ENCODE peak calls at places on chromosomes 4 and X, in six cellular contexts. One of them, this sample, is unnamed.

GRCh38 chr4:168511780-168512467 is 15.1 kb downstream of the PALLD start:
- DNase-seq in EL: no peak
- DNase-seq in activated CD8-positive, alpha-beta T cell treated with anti-CD3 and anti-CD28 coated beads for 36 hours: peak
- DNase-seq in GM19239: no peak
- DNase-seq in Calu3: no peak
- DNase-seq in GM03348: no peak
- DNase-seq in this sample: no peak

GRCh38 chr4:111813565-111814140 is 331.6 kb upstream of the FAM241A start:
- DNase-seq in EL: no peak
- DNase-seq in GM19239: no peak
- DNase-seq in Calu3: no peak
- DNase-seq in GM03348: no peak
- DNase-seq in activated CD8-positive, alpha-beta T cell treated with anti-CD3 and anti-CD28 coated beads for 36 hours: no peak
- DNase-seq in this sample: no peak

GRCh38 chrX:101370888-101371504 is 15.0 kb downstream of the BTK start:
- DNase-seq in activated CD8-positive, alpha-beta T cell treated with anti-CD3 and anti-CD28 coated beads for 36 hours: no peak
- DNase-seq in GM03348: no peak
- DNase-seq in EL: no peak
- DNase-seq in Calu3: no peak
- DNase-seq in GM19239: no peak
- DNase-seq in this sample: no peak

GRCh38 chr4:83771113-83771705 is 235.3 kb downstream of the GPAT3 start:
- DNase-seq in GM19239: peak
- DNase-seq in GM03348: peak
- DNase-seq in EL: peak
- DNase-seq in Calu3: peak
- DNase-seq in activated CD8-positive, alpha-beta T cell treated with anti-CD3 and anti-CD28 coated beads for 36 hours: peak
- DNase-seq in this sample: peak

GRCh38 chrX:41922125-41922521 is 1.2 kb downstream of the CASK start:
- DNase-seq in activated CD8-positive, alpha-beta T cell treated with anti-CD3 and anti-CD28 coated beads for 36 hours: peak
- DNase-seq in GM03348: peak
- DNase-seq in Calu3: no peak
- DNase-seq in GM19239: peak
- DNase-seq in EL: peak
- DNase-seq in this sample: peak

GRCh38 chr4:186920486-186920885 is 196.8 kb upstream of the FAT1 start:
- DNase-seq in Calu3: no peak
- DNase-seq in GM03348: peak
- DNase-seq in EL: peak
- DNase-seq in activated CD8-positive, alpha-beta T cell treated with anti-CD3 and anti-CD28 coated beads for 36 hours: no peak
- DNase-seq in GM19239: no peak
- DNase-seq in this sample: peak

GRCh38 chr4:19155568-19155967 is 1096.1 kb upstream of the SLIT2 start:
- DNase-seq in GM03348: no peak
- DNase-seq in Calu3: no peak
- DNase-seq in GM19239: no peak
- DNase-seq in activated CD8-positive, alpha-beta T cell treated with anti-CD3 and anti-CD28 coated beads for 36 hours: no peak
- DNase-seq in EL: no peak
- DNase-seq in this sample: no peak

GRCh38 chr4:157819693-157820464 is 352.9 kb downstream of the GASK1B start:
- DNase-seq in GM03348: no peak
- DNase-seq in Calu3: no peak
- DNase-seq in activated CD8-positive, alpha-beta T cell treated with anti-CD3 and anti-CD28 coated beads for 36 hours: no peak
- DNase-seq in GM19239: no peak
- DNase-seq in EL: no peak
- DNase-seq in this sample: no peak

GRCh38 chr4:15479089-15479912 is 9.6 kb downstream of the CC2D2A start:
- DNase-seq in EL: peak
- DNase-seq in activated CD8-positive, alpha-beta T cell treated with anti-CD3 and anti-CD28 coated beads for 36 hours: peak
- DNase-seq in Calu3: peak
- DNase-seq in GM03348: peak
- DNase-seq in GM19239: peak
- DNase-seq in this sample: peak

GRCh38 chr4:118834070-118834469 is 1.9 kb downstream of the SEC24D start:
- DNase-seq in GM03348: no peak
- DNase-seq in EL: no peak
- DNase-seq in Calu3: no peak
- DNase-seq in activated CD8-positive, alpha-beta T cell treated with anti-CD3 and anti-CD28 coated beads for 36 hours: no peak
- DNase-seq in GM19239: no peak
- DNase-seq in this sample: no peak

GRCh38 chr4:107183155-107183774 is 147.2 kb upstream of the DKK2 start:
- DNase-seq in EL: peak
- DNase-seq in GM19239: peak
- DNase-seq in Calu3: peak
- DNase-seq in GM03348: peak
- DNase-seq in activated CD8-positive, alpha-beta T cell treated with anti-CD3 and anti-CD28 coated beads for 36 hours: peak
- DNase-seq in this sample: peak

GRCh38 chrX:23333842-23334535 is 660 bp upstream of the PTCHD1 start:
- DNase-seq in activated CD8-positive, alpha-beta T cell treated with anti-CD3 and anti-CD28 coated beads for 36 hours: no peak
- DNase-seq in GM03348: no peak
- DNase-seq in EL: no peak
- DNase-seq in Calu3: no peak
- DNase-seq in GM19239: no peak
- DNase-seq in this sample: no peak

GRCh38 chr4:184648220-184649025 is 824 bp downstream of the CASP3 start:
- DNase-seq in activated CD8-positive, alpha-beta T cell treated with anti-CD3 and anti-CD28 coated beads for 36 hours: peak
- DNase-seq in GM03348: peak
- DNase-seq in EL: peak
- DNase-seq in GM19239: no peak
- DNase-seq in Calu3: peak
- DNase-seq in this sample: peak

GRCh38 chr4:156948738-156949137 is 22.9 kb downstream of the PDGFC start:
- DNase-seq in activated CD8-positive, alpha-beta T cell treated with anti-CD3 and anti-CD28 coated beads for 36 hours: no peak
- DNase-seq in Calu3: no peak
- DNase-seq in EL: no peak
- DNase-seq in GM19239: no peak
- DNase-seq in GM03348: no peak
- DNase-seq in this sample: no peak

GRCh38 chr4:68132342-68132741 is 2.7 kb upstream of the TMPRSS11F start:
- DNase-seq in activated CD8-positive, alpha-beta T cell treated with anti-CD3 and anti-CD28 coated beads for 36 hours: no peak
- DNase-seq in EL: no peak
- DNase-seq in Calu3: no peak
- DNase-seq in GM03348: no peak
- DNase-seq in GM19239: no peak
- DNase-seq in this sample: no peak

GRCh38 chr4:105714071-105714521 is 5.5 kb downstream of the GSTCD start:
- DNase-seq in GM03348: peak
- DNase-seq in activated CD8-positive, alpha-beta T cell treated with anti-CD3 and anti-CD28 coated beads for 36 hours: no peak
- DNase-seq in GM19239: no peak
- DNase-seq in EL: peak
- DNase-seq in Calu3: no peak
- DNase-seq in this sample: peak

GRCh38 chrX:70168238-70169188 is 8.8 kb upstream of the DGAT2L6 start:
- DNase-seq in EL: peak
- DNase-seq in GM03348: peak
- DNase-seq in GM19239: no peak
- DNase-seq in activated CD8-positive, alpha-beta T cell treated with anti-CD3 and anti-CD28 coated beads for 36 hours: no peak
- DNase-seq in Calu3: peak
- DNase-seq in this sample: peak

GRCh38 chr4:36322921-36323354 is 41.5 kb downstream of the DTHD1 start:
- DNase-seq in Calu3: no peak
- DNase-seq in activated CD8-positive, alpha-beta T cell treated with anti-CD3 and anti-CD28 coated beads for 36 hours: peak
- DNase-seq in EL: no peak
- DNase-seq in GM19239: no peak
- DNase-seq in GM03348: no peak
- DNase-seq in this sample: no peak

GRCh38 chr4:76388160-76388908 is 32.6 kb downstream of the CCDC158 start:
- DNase-seq in GM19239: no peak
- DNase-seq in activated CD8-positive, alpha-beta T cell treated with anti-CD3 and anti-CD28 coated beads for 36 hours: no peak
- DNase-seq in GM03348: no peak
- DNase-seq in Calu3: no peak
- DNase-seq in EL: peak
- DNase-seq in this sample: peak

GRCh38 chr4:11495291-11495690 is 66.6 kb upstream of the HS3ST1 start:
- DNase-seq in GM19239: no peak
- DNase-seq in Calu3: no peak
- DNase-seq in activated CD8-positive, alpha-beta T cell treated with anti-CD3 and anti-CD28 coated beads for 36 hours: no peak
- DNase-seq in EL: no peak
- DNase-seq in GM03348: no peak
- DNase-seq in this sample: no peak

GRCh38 chrX:120749141-120749846 is 119.4 kb upstream of the C1GALT1C1 start:
- DNase-seq in EL: peak
- DNase-seq in activated CD8-positive, alpha-beta T cell treated with anti-CD3 and anti-CD28 coated beads for 36 hours: no peak
- DNase-seq in GM03348: peak
- DNase-seq in Calu3: no peak
- DNase-seq in GM19239: no peak
- DNase-seq in this sample: no peak

GRCh38 chr4:167196386-167196785 is 37.9 kb downstream of the SPOCK3 start:
- DNase-seq in GM03348: no peak
- DNase-seq in EL: peak
- DNase-seq in Calu3: no peak
- DNase-seq in GM19239: no peak
- DNase-seq in activated CD8-positive, alpha-beta T cell treated with anti-CD3 and anti-CD28 coated beads for 36 hours: no peak
- DNase-seq in this sample: peak

GRCh38 chrX:69307736-69308135 is 142.5 kb upstream of the PJA1 start:
- DNase-seq in Calu3: no peak
- DNase-seq in activated CD8-positive, alpha-beta T cell treated with anti-CD3 and anti-CD28 coated beads for 36 hours: no peak
- DNase-seq in GM03348: no peak
- DNase-seq in GM19239: no peak
- DNase-seq in EL: no peak
- DNase-seq in this sample: no peak

GRCh38 chr4:139559095-139559490 is 3.1 kb upstream of the SETD7 start:
- DNase-seq in Calu3: no peak
- DNase-seq in EL: no peak
- DNase-seq in GM19239: no peak
- DNase-seq in activated CD8-positive, alpha-beta T cell treated with anti-CD3 and anti-CD28 coated beads for 36 hours: no peak
- DNase-seq in GM03348: no peak
- DNase-seq in this sample: no peak

GRCh38 chr4:77773101-77773500 is 46.1 kb downstream of the CNOT6L start:
- DNase-seq in EL: no peak
- DNase-seq in Calu3: no peak
- DNase-seq in activated CD8-positive, alpha-beta T cell treated with anti-CD3 and anti-CD28 coated beads for 36 hours: no peak
- DNase-seq in GM19239: no peak
- DNase-seq in GM03348: peak
- DNase-seq in this sample: no peak

GRCh38 chr4:55444822-55445221 is 49.1 kb downstream of the TMEM165 start:
- DNase-seq in GM19239: no peak
- DNase-seq in GM03348: peak
- DNase-seq in EL: peak
- DNase-seq in Calu3: no peak
- DNase-seq in activated CD8-positive, alpha-beta T cell treated with anti-CD3 and anti-CD28 coated beads for 36 hours: peak
- DNase-seq in this sample: no peak

GRCh38 chr4:67909910-67910905 is 26.4 kb upstream of the TMPRSS11D start:
- DNase-seq in GM19239: peak
- DNase-seq in GM03348: peak
- DNase-seq in activated CD8-positive, alpha-beta T cell treated with anti-CD3 and anti-CD28 coated beads for 36 hours: no peak
- DNase-seq in Calu3: no peak
- DNase-seq in EL: peak
- DNase-seq in this sample: peak

GRCh38 chrX:4547218-4547836 is 833.9 kb upstream of the PRKX start:
- DNase-seq in GM03348: peak
- DNase-seq in GM19239: no peak
- DNase-seq in Calu3: peak
- DNase-seq in EL: peak
- DNase-seq in activated CD8-positive, alpha-beta T cell treated with anti-CD3 and anti-CD28 coated beads for 36 hours: peak
- DNase-seq in this sample: peak

GRCh38 chrX:69543572-69543971 is 39.4 kb downstream of the NALF2 start:
- DNase-seq in EL: no peak
- DNase-seq in Calu3: no peak
- DNase-seq in activated CD8-positive, alpha-beta T cell treated with anti-CD3 and anti-CD28 coated beads for 36 hours: no peak
- DNase-seq in GM03348: no peak
- DNase-seq in GM19239: no peak
- DNase-seq in this sample: no peak